ENCODE peak calls at places on chromosomes 11 and 22, in seven cellular contexts. P is GM12891, M is H1, F is SK-N-SH, K is HepG2, J is K562, U is GM12878. H is an unnamed sample.

GRCh38 chr22:20137671-20138416 is 6.2 kb downstream of the ZDHHC8 start:
- DNase-seq in P (no peak), M (no peak), F (no peak), K (no peak), J (no peak), U (no peak), H (no peak)

GRCh38 chr11:74650498-74650897 is 58.1 kb downstream of the POLD3 start:
- DNase-seq in P (no peak), M (no peak), F (no peak), K (no peak), J (no peak), U (no peak), H (no peak)

GRCh38 chr11:63996512-63996911 is 10.3 kb downstream of the OTUB1 start:
- DNase-seq in P (no peak), M (no peak), F (no peak), K (no peak), J (no peak), U (no peak), H (no peak)

GRCh38 chr11:8831861-8832260 is 79.1 kb upstream of the AKIP1 start:
- DNase-seq in P (no peak), M (no peak), F (no peak), K (no peak), J (no peak), U (no peak), H (no peak)

GRCh38 chr22:39431821-39432251 is 25.0 kb upstream of the MGAT3 start:
- DNase-seq in P (no peak), M (no peak), F (no peak), K (no peak), J (no peak), U (no peak), H (no peak)

GRCh38 chr11:69417211-69418085 is 64.0 kb upstream of the LINC01488 start:
- DNase-seq in P (no peak), M (no peak), F (no peak), K (no peak), J (no peak), U (no peak), H (no peak)

GRCh38 chr11:34358258-34358665 is 452 bp upstream of the ABTB2 start:
- DNase-seq in P (peak), M (no peak), F (no peak), K (peak), J (peak), U (no peak), H (peak)

GRCh38 chr11:68505596-68505995 is 45.0 kb downstream of the PPP6R3 start:
- DNase-seq in P (no peak), M (no peak), F (no peak), K (no peak), J (no peak), U (no peak), H (no peak)

GRCh38 chr22:39349967-39350802 is at the start of gene SYNGR1:
- DNase-seq in P (no peak), M (no peak), F (peak), K (no peak), J (peak), U (no peak), H (no peak)

GRCh38 chr22:49149721-49150608 is 677.7 kb downstream of the BRD1 start:
- DNase-seq in P (no peak), M (no peak), F (no peak), K (no peak), J (no peak), U (no peak), H (no peak)
- TF ChIP-seq TAF1 in P (no peak), M (no peak), F (no peak), K (no peak), J (no peak), U (no peak), H (no peak)

GRCh38 chr22:29311468-29312217 is 3.9 kb downstream of the RASL10A start:
- DNase-seq in P (peak), M (no peak), F (peak), K (no peak), J (no peak), U (no peak), H (peak)

GRCh38 chr22:29310863-29311339 is 4.5 kb downstream of the GAS2L1 start:
- DNase-seq in P (peak), M (no peak), F (peak), K (peak), J (peak), U (no peak), H (peak)

GRCh38 chr22:29308791-29309262 is 2.4 kb downstream of the GAS2L1 start:
- DNase-seq in P (no peak), M (no peak), F (peak), K (no peak), J (no peak), U (no peak), H (peak)

GRCh38 chr22:29309332-29310064 is 3.0 kb downstream of the GAS2L1 start:
- DNase-seq in P (peak), M (no peak), F (peak), K (no peak), J (peak), U (no peak), H (peak)

GRCh38 chr22:29310065-29310862 is 3.8 kb downstream of the GAS2L1 start:
- DNase-seq in P (peak), M (no peak), F (no peak), K (no peak), J (no peak), U (no peak), H (peak)
- TF ChIP-seq TAF1 in P (no peak), M (no peak), F (no peak), K (no peak), J (no peak), U (no peak), H (no peak)

GRCh38 chr11:78349614-78350013 is 68.0 kb downstream of the GAB2 start:
- DNase-seq in P (no peak), M (no peak), F (no peak), K (no peak), J (no peak), U (no peak), H (no peak)

GRCh38 chr11:78351979-78352731 is 65.5 kb downstream of the GAB2 start:
- DNase-seq in P (no peak), M (no peak), F (peak), K (no peak), J (peak), U (no peak), H (no peak)

GRCh38 chr11:78350101-78350645 is 67.4 kb downstream of the GAB2 start:
- DNase-seq in P (no peak), M (no peak), F (no peak), K (no peak), J (peak), U (peak), H (no peak)

GRCh38 chr11:78351193-78351592 is 66.4 kb downstream of the GAB2 start:
- DNase-seq in P (no peak), M (no peak), F (no peak), K (no peak), J (no peak), U (no peak), H (no peak)

DNA sequence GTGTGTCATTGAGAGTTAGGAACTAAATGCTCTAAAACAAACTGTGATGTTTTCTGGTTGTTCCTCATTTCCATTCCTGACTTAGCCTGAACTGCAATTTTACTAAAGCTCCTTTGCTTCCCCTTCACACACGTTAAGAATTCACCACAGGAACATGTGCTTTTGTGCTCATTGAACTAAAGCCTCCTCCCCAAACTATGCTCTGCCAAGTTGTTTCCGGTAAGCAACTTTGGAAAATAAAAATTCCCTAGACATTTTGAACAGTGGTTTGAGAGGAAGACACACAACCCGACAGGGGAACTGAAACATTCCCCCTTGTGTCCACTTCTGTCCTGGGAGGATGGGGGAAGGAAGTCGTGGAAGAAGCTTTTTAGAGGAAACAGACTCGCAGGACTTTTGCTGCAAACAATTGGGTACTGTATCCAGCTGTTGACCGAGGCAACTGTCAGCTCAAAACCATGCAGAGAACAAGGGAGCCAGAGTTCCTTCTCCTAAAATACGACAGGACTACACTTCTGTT is 66.9 kb downstream of the GAB2 start:
- DNase-seq in P (no peak), M (no peak), F (no peak), K (no peak), J (no peak), U (peak), H (no peak)
- TF ChIP-seq TAF1 in P (no peak), M (no peak), F (no peak), K (no peak), J (no peak), U (no peak), H (no peak)

GRCh38 chr22:45671783-45672563 is at the start of gene ATXN10:
- DNase-seq in P (peak), M (peak), F (peak), K (peak), J (peak), U (no peak), H (peak)
- TF ChIP-seq TAF1 in P (peak), M (peak), F (peak), K (peak), J (peak), U (peak), H (peak)

DNA sequence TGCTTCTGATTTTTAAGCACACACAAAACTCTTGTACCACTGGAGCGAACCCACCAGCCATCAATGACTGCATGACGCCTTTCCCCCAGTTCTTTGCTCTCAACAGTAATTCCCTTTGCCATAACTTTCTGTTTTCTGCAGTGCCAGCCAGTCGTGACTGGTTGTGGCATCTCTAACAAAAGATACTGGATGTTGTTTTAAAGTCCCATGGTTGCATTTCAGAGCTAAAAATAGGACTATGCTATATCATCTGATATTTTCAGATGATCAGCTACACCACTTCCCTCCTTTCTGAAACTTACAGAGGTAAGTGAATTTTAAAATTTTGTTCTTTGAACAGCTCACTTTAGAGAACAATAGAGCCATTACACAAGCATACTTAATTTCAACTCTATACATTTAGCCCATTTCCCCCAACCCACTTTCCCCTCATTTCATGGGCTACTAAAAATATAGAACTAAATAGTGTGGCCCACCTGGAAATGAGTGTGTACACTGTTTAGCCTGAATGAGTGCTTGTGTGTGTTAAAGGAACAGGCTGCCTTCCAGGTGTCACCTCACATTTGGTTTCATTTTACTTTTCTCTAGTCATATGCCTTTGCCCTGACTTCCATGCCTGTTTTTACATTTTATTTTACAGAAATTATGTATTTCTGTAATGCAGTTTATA is 136.9 kb upstream of the ZC3H12C start:
- DNase-seq in P (no peak), M (no peak), F (no peak), K (no peak), J (no peak), U (peak), H (no peak)
- TF ChIP-seq TAF1 in P (no peak), M (no peak), F (no peak), K (no peak), J (no peak), U (peak), H (no peak)

DNA sequence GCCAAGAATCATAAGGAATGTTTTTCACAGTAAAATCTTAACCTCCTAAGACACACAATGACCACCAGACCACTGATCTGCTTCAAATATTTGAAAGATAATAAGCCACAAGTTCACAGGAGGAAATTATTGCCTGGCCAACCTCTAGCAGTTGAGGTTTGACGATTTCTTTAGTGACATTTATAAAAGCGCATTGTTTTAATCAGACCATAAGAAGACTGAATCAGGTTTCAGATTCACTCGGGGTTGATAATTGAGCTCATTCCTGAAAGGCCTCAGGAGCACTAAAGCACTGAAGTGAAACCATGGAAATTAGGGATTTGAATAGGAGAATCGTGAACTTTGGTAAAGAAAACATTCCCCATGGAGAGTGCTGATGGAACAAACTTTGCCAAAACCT is 56.4 kb upstream of the EIF3M start:
- DNase-seq in P (no peak), M (no peak), F (no peak), K (no peak), J (no peak), U (no peak), H (no peak)
- TF ChIP-seq TAF1 in P (no peak), M (no peak), F (no peak), K (no peak), J (no peak), U (no peak), H (no peak)

DNA sequence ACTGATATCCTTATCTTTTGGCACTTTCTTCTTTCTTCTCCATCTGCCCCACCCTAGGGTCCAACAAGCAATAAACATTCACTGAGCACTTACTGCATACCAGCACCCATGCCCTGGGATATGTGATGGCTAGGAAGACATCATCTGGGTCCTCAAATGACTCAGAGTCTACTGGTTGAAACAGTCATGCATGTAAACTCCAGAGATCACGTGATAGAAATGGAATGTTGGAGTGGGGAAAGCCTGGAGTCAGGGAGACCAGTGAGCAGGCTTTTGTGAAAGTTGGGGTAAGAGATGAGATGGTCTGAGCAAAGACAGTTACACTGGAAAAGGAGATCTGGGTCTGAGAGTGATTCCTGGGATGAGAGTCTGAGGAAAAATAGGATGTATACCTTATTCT is 724.9 kb upstream of the TENM4 start:
- DNase-seq in P (no peak), M (no peak), F (no peak), K (no peak), J (no peak), U (no peak), H (no peak)
- TF ChIP-seq TAF1 in P (no peak), M (no peak), F (no peak), K (no peak), J (no peak), U (no peak), H (no peak)

GRCh38 chr11:117837070-117837776 is 12.7 kb upstream of the FXYD2 start:
- DNase-seq in P (no peak), M (no peak), F (no peak), K (no peak), J (no peak), U (no peak), H (no peak)

GRCh38 chr11:117837791-117838190 is 13.2 kb upstream of the FXYD2 start:
- DNase-seq in P (no peak), M (no peak), F (no peak), K (no peak), J (no peak), U (no peak), H (no peak)

GRCh38 chr11:117834838-117835443 is 10.4 kb upstream of the FXYD2 start:
- DNase-seq in P (no peak), M (no peak), F (no peak), K (no peak), J (no peak), U (no peak), H (no peak)

GRCh38 chr11:117835576-117835975 is 11.0 kb upstream of the FXYD2 start:
- DNase-seq in P (no peak), M (no peak), F (no peak), K (no peak), J (no peak), U (no peak), H (no peak)

GRCh38 chr11:117836077-117836960 is 11.8 kb upstream of the FXYD2 start:
- DNase-seq in P (no peak), M (no peak), F (no peak), K (no peak), J (no peak), U (no peak), H (no peak)
- TF ChIP-seq TAF1 in P (no peak), M (no peak), F (no peak), K (no peak), J (no peak), U (no peak), H (no peak)

DNA sequence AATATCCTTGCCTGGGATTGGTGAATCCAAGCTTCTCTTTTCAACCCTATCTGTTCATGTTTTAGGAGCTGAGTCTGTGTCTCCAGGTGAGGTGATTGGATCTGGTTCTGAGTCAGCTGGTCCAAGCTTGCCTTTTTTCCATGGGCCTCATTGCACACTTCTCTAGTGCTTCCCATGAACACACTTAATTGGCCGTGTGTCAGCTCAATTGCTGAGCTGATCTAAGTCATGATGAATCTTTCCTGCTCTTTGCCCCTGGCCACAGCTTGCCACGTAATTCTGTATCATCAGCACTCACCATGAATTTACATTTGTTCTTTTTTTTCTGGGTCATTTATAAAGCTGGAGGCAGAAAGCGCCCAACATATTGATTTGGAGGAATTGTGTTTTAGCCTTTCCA is 116.1 kb upstream of the RCN1 start:
- DNase-seq in P (no peak), M (no peak), F (no peak), K (no peak), J (no peak), U (no peak), H (no peak)
- TF ChIP-seq TAF1 in P (no peak), M (no peak), F (no peak), K (no peak), J (no peak), U (no peak), H (no peak)

GRCh38 chr22:27867958-27868737 is 50.9 kb downstream of the PITPNB start:
- DNase-seq in P (no peak), M (no peak), F (no peak), K (no peak), J (no peak), U (no peak), H (no peak)
- TF ChIP-seq TAF1 in P (no peak), M (no peak), F (no peak), K (no peak), J (no peak), U (no peak), H (no peak)